ENCODE peak calls at places on chromosomes 2 and 18, in seven cellular contexts. One of them, this sample, is unnamed.

GRCh38 chr18:49168970-49169619 is 218.3 kb upstream of the SMAD7 start:
- DNase-seq in MM.1S: peak; percentile 63
- DNase-seq in neural progenitor cell: no peak
- DNase-seq in SK-N-SH: no peak
- DNase-seq in kidney: no peak
- DNase-seq in HepG2: peak; percentile 29
- DNase-seq in endothelial cell of umbilical vein: no peak
- DNase-seq in this sample: no peak

GRCh38 chr18:77067315-77068061 is 65.1 kb downstream of the MBP start:
- DNase-seq in MM.1S: no peak
- DNase-seq in neural progenitor cell: no peak
- DNase-seq in SK-N-SH: no peak
- DNase-seq in kidney: no peak
- DNase-seq in HepG2: peak; percentile 34
- DNase-seq in endothelial cell of umbilical vein: peak; percentile 86
- DNase-seq in this sample: no peak

GRCh38 chr2:174376967-174377366 is 18.6 kb upstream of the SCRN3 start:
- DNase-seq in MM.1S: no peak
- DNase-seq in neural progenitor cell: no peak
- DNase-seq in SK-N-SH: no peak
- DNase-seq in kidney: no peak
- DNase-seq in HepG2: no peak
- DNase-seq in endothelial cell of umbilical vein: no peak
- DNase-seq in this sample: no peak

GRCh38 chr2:102289129-102289528 is 22.2 kb upstream of the IL1RL1 start:
- DNase-seq in MM.1S: no peak
- DNase-seq in neural progenitor cell: no peak
- DNase-seq in SK-N-SH: no peak
- DNase-seq in kidney: no peak
- DNase-seq in HepG2: no peak
- DNase-seq in endothelial cell of umbilical vein: no peak
- DNase-seq in this sample: no peak

GRCh38 chr2:230751062-230751461 is 38.4 kb downstream of the CAB39 start:
- DNase-seq in MM.1S: no peak
- DNase-seq in neural progenitor cell: no peak
- DNase-seq in SK-N-SH: no peak
- DNase-seq in kidney: no peak
- DNase-seq in HepG2: no peak
- DNase-seq in endothelial cell of umbilical vein: peak; percentile 24
- DNase-seq in this sample: no peak

GRCh38 chr2:30872797-30873196 is 65.6 kb upstream of the CAPN13 start:
- DNase-seq in MM.1S: no peak
- DNase-seq in neural progenitor cell: no peak
- DNase-seq in SK-N-SH: no peak
- DNase-seq in kidney: no peak
- DNase-seq in HepG2: no peak
- DNase-seq in endothelial cell of umbilical vein: no peak
- DNase-seq in this sample: no peak

GRCh38 chr2:235332240-235332890 is 161.5 kb upstream of the AGAP1 start:
- DNase-seq in MM.1S: no peak
- DNase-seq in neural progenitor cell: no peak
- DNase-seq in SK-N-SH: no peak
- DNase-seq in kidney: no peak
- DNase-seq in HepG2: no peak
- DNase-seq in endothelial cell of umbilical vein: no peak
- DNase-seq in this sample: no peak

GRCh38 chr2:67169417-67170140 is 227.6 kb upstream of the ETAA1 start:
- DNase-seq in MM.1S: no peak
- DNase-seq in neural progenitor cell: no peak
- DNase-seq in SK-N-SH: no peak
- DNase-seq in kidney: no peak
- DNase-seq in HepG2: no peak
- DNase-seq in endothelial cell of umbilical vein: no peak
- DNase-seq in this sample: no peak

GRCh38 chr18:8938817-8939216 is 163.7 kb upstream of the NDUFV2 start:
- DNase-seq in MM.1S: no peak
- DNase-seq in neural progenitor cell: no peak
- DNase-seq in SK-N-SH: no peak
- DNase-seq in kidney: no peak
- DNase-seq in HepG2: no peak
- DNase-seq in endothelial cell of umbilical vein: no peak
- DNase-seq in this sample: no peak

GRCh38 chr2:207122914-207123744 is 42.6 kb downstream of the KLF7 start:
- DNase-seq in MM.1S: no peak
- DNase-seq in neural progenitor cell: no peak
- DNase-seq in SK-N-SH: no peak
- DNase-seq in kidney: no peak
- DNase-seq in HepG2: no peak
- DNase-seq in endothelial cell of umbilical vein: peak; percentile 26
- DNase-seq in this sample: peak; percentile 95

GRCh38 chr2:199581935-199582336 is 124.2 kb upstream of the SATB2 start:
- DNase-seq in MM.1S: no peak
- DNase-seq in neural progenitor cell: peak; percentile 48
- DNase-seq in SK-N-SH: no peak
- DNase-seq in kidney: no peak
- DNase-seq in HepG2: no peak
- DNase-seq in endothelial cell of umbilical vein: peak; percentile 19
- DNase-seq in this sample: no peak

GRCh38 chr2:73103018-73103542 is 9.7 kb downstream of the RAB11FIP5 start:
- DNase-seq in MM.1S: no peak
- DNase-seq in neural progenitor cell: no peak
- DNase-seq in SK-N-SH: peak; percentile 86
- DNase-seq in kidney: no peak
- DNase-seq in HepG2: no peak
- DNase-seq in endothelial cell of umbilical vein: peak; percentile 47
- DNase-seq in this sample: peak; percentile 27

GRCh38 chr18:13221821-13222220 is 3.3 kb downstream of the LDLRAD4 start:
- DNase-seq in MM.1S: no peak
- DNase-seq in neural progenitor cell: no peak
- DNase-seq in SK-N-SH: peak; percentile 74
- DNase-seq in kidney: peak; percentile 93
- DNase-seq in HepG2: no peak
- DNase-seq in endothelial cell of umbilical vein: no peak
- DNase-seq in this sample: no peak

GRCh38 chr2:19544020-19544383 is 185.6 kb upstream of the OSR1 start:
- DNase-seq in MM.1S: no peak
- DNase-seq in neural progenitor cell: no peak
- DNase-seq in SK-N-SH: no peak
- DNase-seq in kidney: no peak
- DNase-seq in HepG2: no peak
- DNase-seq in endothelial cell of umbilical vein: no peak
- DNase-seq in this sample: no peak

GRCh38 chr2:42252464-42252863 is 83.3 kb downstream of the EML4 start:
- DNase-seq in MM.1S: no peak
- DNase-seq in neural progenitor cell: peak; percentile 29
- DNase-seq in SK-N-SH: no peak
- DNase-seq in kidney: no peak
- DNase-seq in HepG2: no peak
- DNase-seq in endothelial cell of umbilical vein: no peak
- DNase-seq in this sample: no peak

GRCh38 chr2:167785606-167786005 is 461.8 kb downstream of the STK39 start:
- DNase-seq in MM.1S: no peak
- DNase-seq in neural progenitor cell: peak; percentile 19
- DNase-seq in SK-N-SH: no peak
- DNase-seq in kidney: no peak
- DNase-seq in HepG2: no peak
- DNase-seq in endothelial cell of umbilical vein: no peak
- DNase-seq in this sample: no peak

GRCh38 chr2:21038403-21039073 is 5.3 kb downstream of the APOB start:
- DNase-seq in MM.1S: no peak
- DNase-seq in neural progenitor cell: no peak
- DNase-seq in SK-N-SH: no peak
- DNase-seq in kidney: no peak
- DNase-seq in HepG2: peak; percentile 80
- DNase-seq in endothelial cell of umbilical vein: peak; percentile 8
- DNase-seq in this sample: peak; percentile 3

GRCh38 chr18:42328931-42329330 is 373.9 kb downstream of the PIK3C3 start:
- DNase-seq in MM.1S: no peak
- DNase-seq in neural progenitor cell: no peak
- DNase-seq in SK-N-SH: no peak
- DNase-seq in kidney: no peak
- DNase-seq in HepG2: peak; percentile 14
- DNase-seq in endothelial cell of umbilical vein: no peak
- DNase-seq in this sample: no peak
- TF ChIP-seq CTCF in MM.1S: no peak
- TF ChIP-seq CTCF in neural progenitor cell: no peak
- TF ChIP-seq CTCF in SK-N-SH: no peak
- TF ChIP-seq CTCF in kidney: no peak
- TF ChIP-seq CTCF in HepG2: no peak
- TF ChIP-seq CTCF in endothelial cell of umbilical vein: no peak
- TF ChIP-seq CTCF in this sample: no peak

GRCh38 chr2:236550701-236551465 is 18.7 kb upstream of the ACKR3 start:
- DNase-seq in MM.1S: peak; percentile 44
- DNase-seq in neural progenitor cell: no peak
- DNase-seq in SK-N-SH: no peak
- DNase-seq in kidney: no peak
- DNase-seq in HepG2: no peak
- DNase-seq in endothelial cell of umbilical vein: no peak
- DNase-seq in this sample: peak; percentile 28

GRCh38 chr2:236553522-236553921 is 16.1 kb upstream of the ACKR3 start:
- DNase-seq in MM.1S: no peak
- DNase-seq in neural progenitor cell: no peak
- DNase-seq in SK-N-SH: no peak
- DNase-seq in kidney: no peak
- DNase-seq in HepG2: no peak
- DNase-seq in endothelial cell of umbilical vein: no peak
- DNase-seq in this sample: peak; percentile 17

GRCh38 chr2:236552586-236552985 is 17.0 kb upstream of the ACKR3 start:
- DNase-seq in MM.1S: no peak
- DNase-seq in neural progenitor cell: no peak
- DNase-seq in SK-N-SH: no peak
- DNase-seq in kidney: no peak
- DNase-seq in HepG2: no peak
- DNase-seq in endothelial cell of umbilical vein: no peak
- DNase-seq in this sample: no peak

GRCh38 chr2:236550298-236550697 is 19.3 kb upstream of the ACKR3 start:
- DNase-seq in MM.1S: no peak
- DNase-seq in neural progenitor cell: no peak
- DNase-seq in SK-N-SH: no peak
- DNase-seq in kidney: no peak
- DNase-seq in HepG2: no peak
- DNase-seq in endothelial cell of umbilical vein: no peak
- DNase-seq in this sample: peak; percentile 32

GRCh38 chr2:236551843-236552542 is 17.6 kb upstream of the ACKR3 start:
- DNase-seq in MM.1S: no peak
- DNase-seq in neural progenitor cell: no peak
- DNase-seq in SK-N-SH: no peak
- DNase-seq in kidney: peak; percentile 71
- DNase-seq in HepG2: no peak
- DNase-seq in endothelial cell of umbilical vein: no peak
- DNase-seq in this sample: peak; percentile 44
- H3K4me1 ChIP-seq in MM.1S: peaks cover 18% of the 10 kb centered on the region
- H3K4me1 ChIP-seq in neural progenitor cell: peaks cover 11% of the 10 kb centered on the region
- H3K4me1 ChIP-seq in SK-N-SH: no peaks in the 10 kb centered on the region
- H3K4me1 ChIP-seq in kidney: no peaks in the 10 kb centered on the region
- H3K4me1 ChIP-seq in HepG2: no peaks in the 10 kb centered on the region
- H3K4me1 ChIP-seq in endothelial cell of umbilical vein: no peaks in the 10 kb centered on the region
- H3K4me1 ChIP-seq in this sample: no peaks in the 10 kb centered on the region

GRCh38 chr2:28319118-28320008 is 73.3 kb upstream of the FOSL2 start:
- DNase-seq in MM.1S: no peak
- DNase-seq in neural progenitor cell: peak; percentile 48
- DNase-seq in SK-N-SH: no peak
- DNase-seq in kidney: no peak
- DNase-seq in HepG2: peak; percentile 24
- DNase-seq in endothelial cell of umbilical vein: no peak
- DNase-seq in this sample: peak; percentile 57

GRCh38 chr2:28320009-28320365 is 72.7 kb upstream of the FOSL2 start:
- DNase-seq in MM.1S: no peak
- DNase-seq in neural progenitor cell: no peak
- DNase-seq in SK-N-SH: no peak
- DNase-seq in kidney: no peak
- DNase-seq in HepG2: no peak
- DNase-seq in endothelial cell of umbilical vein: no peak
- DNase-seq in this sample: peak; percentile 42

GRCh38 chr2:28322051-28322450 is 70.6 kb upstream of the FOSL2 start:
- DNase-seq in MM.1S: no peak
- DNase-seq in neural progenitor cell: no peak
- DNase-seq in SK-N-SH: no peak
- DNase-seq in kidney: no peak
- DNase-seq in HepG2: no peak
- DNase-seq in endothelial cell of umbilical vein: no peak
- DNase-seq in this sample: peak; percentile 42

GRCh38 chr2:28321426-28321825 is 71.2 kb upstream of the FOSL2 start:
- DNase-seq in MM.1S: no peak
- DNase-seq in neural progenitor cell: peak; percentile 88
- DNase-seq in SK-N-SH: no peak
- DNase-seq in kidney: no peak
- DNase-seq in HepG2: no peak
- DNase-seq in endothelial cell of umbilical vein: no peak
- DNase-seq in this sample: peak; percentile 75

GRCh38 chr2:28320371-28320770 is 72.3 kb upstream of the FOSL2 start:
- DNase-seq in MM.1S: no peak
- DNase-seq in neural progenitor cell: no peak
- DNase-seq in SK-N-SH: no peak
- DNase-seq in kidney: no peak
- DNase-seq in HepG2: no peak
- DNase-seq in endothelial cell of umbilical vein: no peak
- DNase-seq in this sample: peak; percentile 48
- H3K9ac ChIP-seq in MM.1S: no peak overlapping the region
- H3K9ac ChIP-seq in neural progenitor cell: no peak overlapping the region
- H3K9ac ChIP-seq in SK-N-SH: no peak overlapping the region
- H3K9ac ChIP-seq in kidney: no peak overlapping the region
- H3K9ac ChIP-seq in HepG2: no peak overlapping the region
- H3K9ac ChIP-seq in endothelial cell of umbilical vein: no peak overlapping the region
- H3K9ac ChIP-seq in this sample: no peak overlapping the region

DNA sequence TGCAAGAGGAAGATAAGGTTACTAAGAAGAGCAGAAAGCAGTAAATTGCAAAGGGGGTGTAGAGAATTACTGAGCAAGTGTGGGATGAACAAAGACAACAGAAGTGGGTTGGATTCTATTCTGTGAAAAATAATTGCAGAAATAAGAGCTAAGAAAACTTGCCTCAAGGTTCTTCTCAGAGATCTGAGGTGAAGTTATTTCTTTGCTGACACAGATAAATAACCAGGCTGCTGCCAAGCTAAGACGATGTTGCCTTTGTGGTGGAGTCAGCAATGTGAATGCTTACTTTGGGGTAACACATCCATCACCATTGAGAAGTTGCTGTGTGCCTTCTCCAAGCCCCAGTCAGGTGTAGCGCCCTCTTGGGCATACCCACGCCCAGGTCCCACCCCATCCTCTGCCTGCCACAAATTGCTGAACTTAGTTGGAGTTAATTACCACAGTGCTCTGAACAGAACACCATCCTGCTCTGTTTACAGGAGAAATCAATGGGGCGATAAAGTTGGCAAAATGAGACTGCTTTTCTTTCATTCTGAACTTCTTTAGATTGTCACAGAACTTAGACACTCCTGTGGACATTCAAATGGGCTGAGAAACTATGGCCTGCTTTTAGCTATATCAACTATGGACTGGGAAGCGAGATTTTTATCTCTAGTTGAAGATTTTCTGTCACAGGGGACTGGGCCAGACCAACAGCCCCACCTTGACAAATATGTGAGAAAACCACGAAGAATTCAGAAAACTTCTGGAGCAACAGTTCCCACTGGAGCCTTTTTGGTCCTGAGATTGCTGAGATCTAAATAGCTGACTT is 283.6 kb downstream of the TMX3 start:
- DNase-seq in MM.1S: no peak
- DNase-seq in neural progenitor cell: no peak
- DNase-seq in SK-N-SH: no peak
- DNase-seq in kidney: no peak
- DNase-seq in HepG2: no peak
- DNase-seq in endothelial cell of umbilical vein: no peak
- DNase-seq in this sample: peak; percentile 43
- TF ChIP-seq CTCF in MM.1S: no peak
- TF ChIP-seq CTCF in neural progenitor cell: no peak
- TF ChIP-seq CTCF in SK-N-SH: no peak
- TF ChIP-seq CTCF in kidney: no peak
- TF ChIP-seq CTCF in HepG2: no peak
- TF ChIP-seq CTCF in endothelial cell of umbilical vein: no peak
- TF ChIP-seq CTCF in this sample: no peak